ENCODE peak calls at places on chromosomes 7 and 10, in nine cellular contexts. F is PC-3, D is tibial artery, U is WERI-Rb-1, N is left ventricle myocardium inferior, Y is brain microvascular endothelial cell, Q is A673, I is right lobe of liver, J is fibroblast of villous mesenchyme. V is an unnamed sample.

GRCh38 chr10:124647421-124648130 is 96.6 kb downstream of the FAM53B start:
- DNase-seq in F (peak), D (peak), U (peak), N (peak), Y (peak), Q (peak), I (peak), J (peak), V (no peak)

GRCh38 chr10:110494532-110494931 is 3.2 kb upstream of the DUSP5 start:
- DNase-seq in F (no peak), D (no peak), U (no peak), N (no peak), Y (no peak), Q (no peak), I (no peak), J (no peak), V (no peak)

GRCh38 chr10:122267849-122268737 is 3.0 kb upstream of the BTBD16 start:
- DNase-seq in F (peak), D (peak), U (peak), N (peak), Y (peak), Q (peak), I (peak), J (peak), V (no peak)

GRCh38 chr7:831596-832291 is 532 bp upstream of the SUN1 start:
- DNase-seq in F (peak), D (no peak), U (no peak), N (no peak), Y (peak), Q (peak), I (no peak), J (peak), V (peak)

GRCh38 chr10:24974978-24975377 is 22.6 kb upstream of the PRTFDC1 start:
- DNase-seq in F (no peak), D (peak), U (peak), N (peak), Y (peak), Q (no peak), I (no peak), J (peak), V (peak)

GRCh38 chr7:44191171-44191570 is 1.9 kb upstream of the GCK start:
- DNase-seq in F (no peak), D (no peak), U (no peak), N (no peak), Y (no peak), Q (no peak), I (no peak), J (peak), V (no peak)

GRCh38 chr7:30162622-30163124 is 27.9 kb downstream of the MTURN start:
- DNase-seq in F (peak), D (no peak), U (no peak), N (no peak), Y (peak), Q (no peak), I (no peak), J (peak), V (peak)

GRCh38 chr10:98921381-98921780 is 314.3 kb downstream of the HPSE2 start:
- DNase-seq in F (no peak), D (no peak), U (no peak), N (no peak), Y (no peak), Q (no peak), I (no peak), J (peak), V (no peak)

GRCh38 chr10:119333146-119333792 is 125.9 kb downstream of the GRK5 start:
- DNase-seq in F (peak), D (no peak), U (peak), N (no peak), Y (peak), Q (peak), I (no peak), J (peak), V (no peak)

GRCh38 chr7:66974986-66975590 is 20.3 kb downstream of the SBDS start:
- DNase-seq in F (no peak), D (no peak), U (no peak), N (no peak), Y (no peak), Q (peak), I (peak), J (no peak), V (no peak)

GRCh38 chr7:98163704-98164478 is 47.3 kb upstream of the BHLHA15 start:
- DNase-seq in F (peak), D (no peak), U (no peak), N (no peak), Y (peak), Q (no peak), I (peak), J (peak), V (no peak)

GRCh38 chr10:3043512-3044368 is 23.6 kb upstream of the PFKP start:
- DNase-seq in F (peak), D (peak), U (peak), N (peak), Y (peak), Q (peak), I (no peak), J (peak), V (no peak)

GRCh38 chr10:95655571-95656290 is 780 bp downstream of the ALDH18A1 start:
- DNase-seq in F (peak), D (no peak), U (no peak), N (no peak), Y (peak), Q (peak), I (peak), J (peak), V (no peak)

GRCh38 chr10:31620236-31621151 is 301.5 kb downstream of the ZEB1 start:
- DNase-seq in F (no peak), D (peak), U (peak), N (peak), Y (peak), Q (no peak), I (no peak), J (peak), V (peak)

GRCh38 chr7:84193787-84194186 is 802 bp downstream of the SEMA3A start:
- DNase-seq in F (peak), D (no peak), U (no peak), N (no peak), Y (no peak), Q (peak), I (no peak), J (peak), V (no peak)

GRCh38 chr7:84190016-84190705 is 4.4 kb downstream of the SEMA3A start:
- DNase-seq in F (peak), D (no peak), U (no peak), N (no peak), Y (no peak), Q (peak), I (no peak), J (peak), V (no peak)

GRCh38 chr7:84191261-84191660 is 3.3 kb downstream of the SEMA3A start:
- DNase-seq in F (peak), D (no peak), U (no peak), N (no peak), Y (no peak), Q (no peak), I (no peak), J (peak), V (no peak)

GRCh38 chr7:84194484-84195260 is at the start of gene SEMA3A:
- DNase-seq in F (peak), D (peak), U (peak), N (no peak), Y (peak), Q (peak), I (no peak), J (peak), V (peak)

DNA sequence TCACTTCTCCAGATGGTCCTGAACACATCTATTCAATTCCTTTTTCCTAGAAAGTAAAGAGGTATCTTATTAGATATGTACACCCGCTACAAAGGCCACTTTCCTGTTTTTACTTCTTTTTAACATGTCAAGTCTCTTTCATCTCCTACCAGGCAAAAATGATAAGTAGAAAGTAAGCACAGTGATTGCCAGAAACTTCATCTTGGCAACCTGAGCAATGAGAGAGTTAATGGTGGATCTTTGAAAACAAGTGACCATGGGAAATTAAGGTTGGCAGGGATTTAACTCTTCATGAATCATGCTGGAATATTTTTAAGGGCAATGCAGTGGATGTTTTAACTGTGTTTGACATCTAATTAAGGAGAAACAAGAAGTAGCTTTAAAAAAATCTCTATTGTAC is 2.7 kb downstream of the SEMA3A start:
- DNase-seq in F (peak), D (no peak), U (no peak), N (no peak), Y (no peak), Q (peak), I (no peak), J (peak), V (no peak)
- H3K4me3 ChIP-seq in F (peak), D (no peak), U (no peak), N (peak), Y (no peak), Q (peak), I (no peak), J (peak), V (no peak)

DNA sequence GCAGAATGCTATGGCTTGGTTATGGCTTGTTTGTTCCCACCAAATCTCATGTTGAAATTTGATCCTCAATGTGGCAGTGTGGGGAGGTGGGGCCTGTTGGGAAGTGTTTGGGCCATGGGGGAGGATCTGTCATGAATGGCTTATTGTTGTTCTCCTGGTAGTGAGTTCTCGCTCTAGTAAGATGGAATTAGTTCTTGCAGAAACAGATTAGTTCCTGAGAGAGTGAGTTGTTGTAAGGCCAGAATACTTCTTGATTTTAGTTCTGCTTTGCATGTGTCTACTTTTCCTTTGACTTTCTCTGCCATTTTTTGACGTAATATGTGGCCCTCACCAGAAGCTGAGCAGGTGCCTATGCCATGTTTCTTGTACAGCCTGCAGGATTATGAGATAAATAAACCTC is 188.2 kb downstream of the KIF20B start:
- DNase-seq in F (no peak), D (no peak), U (no peak), N (no peak), Y (no peak), Q (no peak), I (no peak), J (no peak), V (no peak)
- H3K4me3 ChIP-seq in F (no peak), D (no peak), U (no peak), N (no peak), Y (no peak), Q (no peak), I (no peak), J (no peak), V (no peak)

DNA sequence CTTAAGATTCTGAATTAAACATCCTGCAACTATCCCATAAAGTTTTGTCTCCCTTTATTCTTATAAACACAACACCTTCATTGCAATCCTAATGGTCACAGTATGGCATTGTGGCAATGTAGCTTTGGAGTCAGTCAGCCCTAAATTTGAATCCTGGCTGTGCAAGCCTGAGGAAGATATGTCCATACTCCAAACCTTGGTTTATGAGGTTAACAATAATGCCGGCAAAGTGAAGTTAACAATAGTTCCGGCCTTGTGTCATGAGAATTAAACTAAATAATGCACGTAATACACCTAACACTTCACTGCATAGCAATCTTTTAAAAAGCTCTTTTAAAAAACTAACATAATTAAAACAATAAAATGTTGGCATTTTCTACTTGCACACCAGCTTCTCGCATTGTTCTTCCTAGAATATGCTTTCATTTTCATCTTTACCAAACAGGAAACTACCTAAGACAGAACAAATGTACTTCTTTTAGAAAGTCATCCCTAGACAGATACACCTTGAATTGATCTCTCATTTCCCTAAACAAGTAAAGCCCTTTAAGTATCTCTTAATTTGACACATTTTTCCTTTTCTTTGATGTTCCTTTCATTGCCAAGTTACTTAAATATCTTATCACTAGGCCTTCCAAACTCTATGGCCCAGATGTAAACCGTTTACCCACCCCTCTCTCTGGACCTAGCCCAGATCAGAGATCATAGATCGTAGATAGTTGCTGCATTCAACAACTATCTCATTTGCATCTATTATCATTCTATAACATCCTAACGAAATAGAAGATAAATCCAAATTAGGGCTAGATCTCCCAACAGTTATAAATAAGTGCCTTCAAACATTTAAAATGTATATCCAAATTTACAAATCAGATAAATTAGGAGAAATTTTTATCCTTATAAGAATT is 66.7 kb downstream of the CREB3L2 start:
- DNase-seq in F (no peak), D (no peak), U (no peak), N (no peak), Y (no peak), Q (no peak), I (no peak), J (no peak), V (no peak)
- H3K4me3 ChIP-seq in F (no peak), D (no peak), U (no peak), N (peak), Y (no peak), Q (no peak), I (no peak), J (no peak), V (no peak)

GRCh38 chr7:16648551-16648950 is 2.6 kb downstream of the BZW2 start:
- DNase-seq in F (no peak), D (no peak), U (no peak), N (no peak), Y (no peak), Q (no peak), I (no peak), J (no peak), V (no peak)
- H3K4me3 ChIP-seq in F (peak), D (no peak), U (no peak), N (peak), Y (no peak), Q (peak), I (no peak), J (no peak), V (no peak)

GRCh38 chr7:2757361-2757903 is 69.4 kb downstream of the AMZ1 start:
- DNase-seq in F (peak), D (peak), U (no peak), N (peak), Y (no peak), Q (no peak), I (no peak), J (no peak), V (no peak)
- H3K4me3 ChIP-seq in F (peak), D (peak), U (no peak), N (peak), Y (peak), Q (no peak), I (no peak), J (no peak), V (peak)

GRCh38 chr7:11192506-11192905 is 218.8 kb downstream of the PHF14 start:
- DNase-seq in F (no peak), D (no peak), U (no peak), N (no peak), Y (peak), Q (no peak), I (no peak), J (peak), V (peak)

GRCh38 chr7:11193888-11194287 is 220.2 kb downstream of the PHF14 start:
- DNase-seq in F (no peak), D (no peak), U (no peak), N (no peak), Y (no peak), Q (no peak), I (no peak), J (no peak), V (no peak)

GRCh38 chr7:11191574-11192220 is 218.0 kb downstream of the PHF14 start:
- DNase-seq in F (no peak), D (no peak), U (no peak), N (no peak), Y (no peak), Q (no peak), I (no peak), J (no peak), V (no peak)

GRCh38 chr7:11194492-11194891 is 220.8 kb downstream of the PHF14 start:
- DNase-seq in F (no peak), D (no peak), U (no peak), N (no peak), Y (no peak), Q (no peak), I (no peak), J (no peak), V (no peak)

GRCh38 chr7:11193131-11193867 is 219.6 kb downstream of the PHF14 start:
- DNase-seq in F (peak), D (peak), U (no peak), N (no peak), Y (no peak), Q (no peak), I (peak), J (peak), V (no peak)
- H3K4me3 ChIP-seq in F (no peak), D (peak), U (no peak), N (peak), Y (peak), Q (no peak), I (peak), J (peak), V (peak)

DNA sequence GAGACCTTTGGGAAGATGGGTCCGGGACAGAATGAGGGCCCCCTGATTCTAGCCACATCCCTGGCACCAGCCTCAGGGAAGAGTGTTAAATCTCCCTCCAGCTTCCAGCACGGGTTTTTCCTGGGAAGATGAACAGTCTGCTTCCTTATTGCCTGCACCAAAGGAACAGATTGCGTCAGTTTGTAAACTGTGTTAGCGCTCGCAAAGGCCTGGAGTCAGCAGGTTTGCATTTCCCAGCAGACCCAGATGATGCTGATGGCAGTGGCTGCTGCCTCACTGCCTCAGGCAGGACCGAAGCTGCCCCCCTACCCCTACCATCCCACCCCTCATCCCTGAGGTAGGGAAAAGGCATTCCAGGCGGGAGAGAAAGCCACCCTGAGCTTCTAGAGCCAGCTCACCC is 34.6 kb upstream of the LRRC4 start:
- DNase-seq in F (no peak), D (no peak), U (no peak), N (no peak), Y (no peak), Q (no peak), I (no peak), J (peak), V (no peak)
- H3K4me3 ChIP-seq in F (no peak), D (no peak), U (no peak), N (no peak), Y (no peak), Q (no peak), I (no peak), J (no peak), V (no peak)

GRCh38 chr7:69597278-69598076 is 798 bp upstream of the AUTS2 start:
- DNase-seq in F (no peak), D (peak), U (peak), N (peak), Y (no peak), Q (no peak), I (peak), J (no peak), V (no peak)
- H3K4me3 ChIP-seq in F (peak), D (peak), U (peak), N (peak), Y (peak), Q (peak), I (peak), J (peak), V (peak)